ENCODE peak calls at places on chromosomes 5 and 9, in seven cellular contexts. One of them, this sample, is unnamed.

GRCh38 chr9:70003786-70004185 is 39.9 kb upstream of the MAMDC2 start:
- DNase-seq in iPS DF 6.9: no peak
- DNase-seq in HEK293T: no peak
- DNase-seq in fibroblast of mammary gland: peak; percentile 55
- DNase-seq in myocyte: peak; percentile 32
- DNase-seq in SW480: no peak
- DNase-seq in cardiac septum: no peak
- DNase-seq in this sample: no peak

GRCh38 chr9:18776836-18777820 is 255.9 kb downstream of the SAXO1 start:
- DNase-seq in iPS DF 6.9: no peak
- DNase-seq in HEK293T: no peak
- DNase-seq in fibroblast of mammary gland: no peak
- DNase-seq in myocyte: no peak
- DNase-seq in SW480: no peak
- DNase-seq in cardiac septum: no peak
- DNase-seq in this sample: no peak

GRCh38 chr5:77945874-77946273 is 169.7 kb upstream of the TBCA start:
- DNase-seq in iPS DF 6.9: no peak
- DNase-seq in HEK293T: no peak
- DNase-seq in fibroblast of mammary gland: no peak
- DNase-seq in myocyte: peak; percentile 53
- DNase-seq in SW480: no peak
- DNase-seq in cardiac septum: no peak
- DNase-seq in this sample: peak; percentile 32

GRCh38 chr9:86185872-86186271 is 73.6 kb downstream of the C9orf153 start:
- DNase-seq in iPS DF 6.9: no peak
- DNase-seq in HEK293T: no peak
- DNase-seq in fibroblast of mammary gland: peak; percentile 29
- DNase-seq in myocyte: peak; percentile 42
- DNase-seq in SW480: peak; percentile 15
- DNase-seq in cardiac septum: no peak
- DNase-seq in this sample: peak; percentile 92

GRCh38 chr5:87674235-87674634 is 261.5 kb upstream of the CCNH start:
- DNase-seq in iPS DF 6.9: no peak
- DNase-seq in HEK293T: no peak
- DNase-seq in fibroblast of mammary gland: no peak
- DNase-seq in myocyte: no peak
- DNase-seq in SW480: no peak
- DNase-seq in cardiac septum: no peak
- DNase-seq in this sample: no peak

GRCh38 chr9:131629827-131630205 is 84.5 kb downstream of the PRRT1B start:
- DNase-seq in iPS DF 6.9: no peak
- DNase-seq in HEK293T: no peak
- DNase-seq in fibroblast of mammary gland: no peak
- DNase-seq in myocyte: no peak
- DNase-seq in SW480: no peak
- DNase-seq in cardiac septum: no peak
- DNase-seq in this sample: no peak

GRCh38 chr5:67065237-67065636 is 131.4 kb downstream of the CD180 start:
- DNase-seq in iPS DF 6.9: no peak
- DNase-seq in HEK293T: no peak
- DNase-seq in fibroblast of mammary gland: no peak
- DNase-seq in myocyte: peak; percentile 21
- DNase-seq in SW480: peak; percentile 8
- DNase-seq in cardiac septum: no peak
- DNase-seq in this sample: peak; percentile 12

GRCh38 chr9:113529336-113530009 is 65.9 kb downstream of the RGS3 start:
- DNase-seq in iPS DF 6.9: no peak
- DNase-seq in HEK293T: no peak
- DNase-seq in fibroblast of mammary gland: no peak
- DNase-seq in myocyte: no peak
- DNase-seq in SW480: no peak
- DNase-seq in cardiac septum: no peak
- DNase-seq in this sample: no peak

GRCh38 chr5:133265720-133266575 is 214.1 kb downstream of the HSPA4 start:
- DNase-seq in iPS DF 6.9: no peak
- DNase-seq in HEK293T: no peak
- DNase-seq in fibroblast of mammary gland: no peak
- DNase-seq in myocyte: peak; percentile 96
- DNase-seq in SW480: peak; percentile 46
- DNase-seq in cardiac septum: no peak
- DNase-seq in this sample: no peak

GRCh38 chr9:134961331-134962064 is 43.8 kb upstream of the FCN1 start:
- DNase-seq in iPS DF 6.9: no peak
- DNase-seq in HEK293T: no peak
- DNase-seq in fibroblast of mammary gland: no peak
- DNase-seq in myocyte: no peak
- DNase-seq in SW480: no peak
- DNase-seq in cardiac septum: peak; percentile 35
- DNase-seq in this sample: no peak

GRCh38 chr5:33240552-33240951 is 200.2 kb upstream of the TARS1 start:
- DNase-seq in iPS DF 6.9: no peak
- DNase-seq in HEK293T: no peak
- DNase-seq in fibroblast of mammary gland: no peak
- DNase-seq in myocyte: peak; percentile 13
- DNase-seq in SW480: no peak
- DNase-seq in cardiac septum: no peak
- DNase-seq in this sample: no peak

GRCh38 chr5:16492398-16493175 is 27.0 kb upstream of the ZNF622 start:
- DNase-seq in iPS DF 6.9: no peak
- DNase-seq in HEK293T: no peak
- DNase-seq in fibroblast of mammary gland: peak; percentile 81
- DNase-seq in myocyte: peak; percentile 98
- DNase-seq in SW480: peak; percentile 28
- DNase-seq in cardiac septum: no peak
- DNase-seq in this sample: peak; percentile 63

GRCh38 chr5:89034588-89034987 is 151.6 kb upstream of the MEF2C start:
- DNase-seq in iPS DF 6.9: no peak
- DNase-seq in HEK293T: no peak
- DNase-seq in fibroblast of mammary gland: peak; percentile 30
- DNase-seq in myocyte: peak; percentile 38
- DNase-seq in SW480: peak; percentile 3
- DNase-seq in cardiac septum: no peak
- DNase-seq in this sample: peak; percentile 52

GRCh38 chr9:26975728-26976707 is 19.8 kb downstream of the IFT74 start:
- DNase-seq in iPS DF 6.9: peak; percentile 13
- DNase-seq in HEK293T: peak; percentile 61
- DNase-seq in fibroblast of mammary gland: peak; percentile 73
- DNase-seq in myocyte: peak; percentile 34
- DNase-seq in SW480: peak; percentile 20
- DNase-seq in cardiac septum: no peak
- DNase-seq in this sample: no peak

GRCh38 chr5:14893351-14893750 is 21.8 kb upstream of the ANKH start:
- DNase-seq in iPS DF 6.9: no peak
- DNase-seq in HEK293T: no peak
- DNase-seq in fibroblast of mammary gland: no peak
- DNase-seq in myocyte: no peak
- DNase-seq in SW480: peak; percentile 55
- DNase-seq in cardiac septum: no peak
- DNase-seq in this sample: no peak

GRCh38 chr9:93088656-93089015 is 7.4 kb upstream of the CARD19 start:
- DNase-seq in iPS DF 6.9: no peak
- DNase-seq in HEK293T: no peak
- DNase-seq in fibroblast of mammary gland: no peak
- DNase-seq in myocyte: no peak
- DNase-seq in SW480: no peak
- DNase-seq in cardiac septum: no peak
- DNase-seq in this sample: no peak

GRCh38 chr9:27340876-27341540 is 44.1 kb upstream of the EQTN start:
- DNase-seq in iPS DF 6.9: no peak
- DNase-seq in HEK293T: no peak
- DNase-seq in fibroblast of mammary gland: no peak
- DNase-seq in myocyte: no peak
- DNase-seq in SW480: no peak
- DNase-seq in cardiac septum: no peak
- DNase-seq in this sample: no peak

GRCh38 chr5:53879708-53880356 is 319.4 kb downstream of the NDUFS4 start:
- DNase-seq in iPS DF 6.9: no peak
- DNase-seq in HEK293T: no peak
- DNase-seq in fibroblast of mammary gland: no peak
- DNase-seq in myocyte: no peak
- DNase-seq in SW480: no peak
- DNase-seq in cardiac septum: no peak
- DNase-seq in this sample: no peak